ENCODE peak calls at places on chromosomes 4 and X, in four cellular contexts. C is bronchial epithelial cell, H is HFF-Myc, W is RWPE1. V is an unnamed sample.

GRCh38 chrX:30593435-30594200 is 16.1 kb upstream of the TASL start:
- DNase-seq in C (no peak), H (no peak), W (no peak), V (no peak)

GRCh38 chr4:24794111-24794860 is 1.1 kb upstream of the SOD3 start:
- DNase-seq in C (no peak), H (no peak), W (no peak), V (no peak)

GRCh38 chr4:15002659-15003440 is 569 bp downstream of the CPEB2 start:
- DNase-seq in C (peak; percentile 59), H (no peak), W (peak; percentile 19), V (no peak)

GRCh38 chrX:53374222-53374820 is 48.1 kb downstream of the SMC1A start:
- DNase-seq in C (no peak), H (no peak), W (no peak), V (no peak)

GRCh38 chrX:97372006-97372766 is 488.5 kb downstream of the RPA4 start:
- DNase-seq in C (no peak), H (no peak), W (no peak), V (no peak)

GRCh38 chr4:148054275-148054674 is 322.4 kb downstream of the ARHGAP10 start:
- DNase-seq in C (peak; percentile 16), H (peak; percentile 10), W (no peak), V (no peak)

GRCh38 chr4:117983541-117984451 is 50.5 kb upstream of the NDST3 start:
- DNase-seq in C (peak; percentile 19), H (peak; percentile 7), W (no peak), V (no peak)

GRCh38 chr4:146095091-146095690 is 80.3 kb upstream of the LSM6 start:
- DNase-seq in C (peak; percentile 70), H (peak; percentile 59), W (peak; percentile 36), V (peak; percentile 25)

GRCh38 chr4:183100827-183101226 is 1.8 kb downstream of the WWC2 start:
- DNase-seq in C (peak; percentile 23), H (no peak), W (no peak), V (no peak)

GRCh38 chr4:119053997-119054396 is 81.6 kb upstream of the MYOZ2 start:
- DNase-seq in C (no peak), H (no peak), W (no peak), V (no peak)

GRCh38 chrX:150291014-150291413 is 72.1 kb upstream of the MAMLD1 start:
- DNase-seq in C (peak; percentile 4), H (no peak), W (no peak), V (no peak)

GRCh38 chr4:138307319-138307718 is 65.2 kb upstream of the SLC7A11 start:
- DNase-seq in C (no peak), H (no peak), W (no peak), V (no peak)

GRCh38 chr4:111070390-111070789 is 447.5 kb upstream of the PITX2 start:
- DNase-seq in C (no peak), H (no peak), W (no peak), V (no peak)

GRCh38 chrX:100363926-100364325 is 46.1 kb downstream of the PCDH19 start:
- DNase-seq in C (no peak), H (no peak), W (no peak), V (no peak)

GRCh38 chrX:2492536-2493218 is 8.1 kb downstream of the DHRSX start:
- DNase-seq in C (no peak), H (no peak), W (no peak), V (no peak)

GRCh38 chrX:70196961-70197805 is 19.9 kb downstream of the DGAT2L6 start:
- DNase-seq in C (peak; percentile 62), H (no peak), W (peak; percentile 56), V (peak; percentile 7)

GRCh38 chrX:57915680-57916079 is 5.4 kb upstream of the ZXDA start:
- DNase-seq in C (no peak), H (no peak), W (no peak), V (no peak)

GRCh38 chrX:12423346-12423745 is 285.1 kb downstream of the FRMPD4 start:
- DNase-seq in C (no peak), H (no peak), W (no peak), V (no peak)

GRCh38 chr4:121462660-121463261 is 81.9 kb upstream of the QRFPR start:
- DNase-seq in C (peak; percentile 64), H (peak; percentile 50), W (peak; percentile 22), V (peak; percentile 27)

GRCh38 chr4:120630432-120630831 is 292.1 kb downstream of the PRDM5 start:
- DNase-seq in C (peak; percentile 3), H (no peak), W (no peak), V (no peak)

GRCh38 chr4:126750723-126751122 is 882.0 kb upstream of the INTU start:
- DNase-seq in C (no peak), H (no peak), W (no peak), V (no peak)

GRCh38 chr4:2280531-2281300 is 18.8 kb upstream of the MXD4 start:
- DNase-seq in C (no peak), H (no peak), W (no peak), V (no peak)

GRCh38 chr4:184806711-184807110 is 19.1 kb downstream of the ACSL1 start:
- DNase-seq in C (no peak), H (no peak), W (no peak), V (no peak)

GRCh38 chr4:7595883-7596535 is 161.3 kb upstream of the PSAPL1 start:
- DNase-seq in C (no peak), H (no peak), W (no peak), V (no peak)

GRCh38 chrX:110509778-110510510 is 151.3 kb downstream of the RTL9 start:
- DNase-seq in C (no peak), H (no peak), W (peak; percentile 0), V (no peak)

GRCh38 chrX:10922158-10922557 is 189.0 kb upstream of the HCCS start:
- DNase-seq in C (peak; percentile 80), H (peak; percentile 75), W (peak; percentile 74), V (peak; percentile 64)

DNA sequence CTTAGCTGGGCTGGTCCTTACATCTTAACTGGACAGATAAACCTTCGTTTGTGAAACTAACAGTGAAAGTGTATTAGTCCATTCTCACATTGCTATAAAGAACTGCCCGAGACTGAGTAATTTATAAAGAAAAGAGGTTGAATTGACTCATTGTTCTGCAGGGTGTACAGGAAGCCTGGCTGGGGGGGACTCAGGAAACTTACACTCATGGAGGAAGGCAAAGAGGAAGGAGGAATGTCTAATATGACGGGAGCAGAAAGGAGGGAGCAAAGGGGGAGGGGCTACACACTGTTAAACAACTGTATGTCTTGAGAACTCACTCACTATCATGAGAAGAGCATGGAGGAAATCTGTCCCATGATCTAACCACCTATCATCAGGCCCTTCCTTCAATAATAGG is 1566.5 kb upstream of the PCDH7 start:
- DNase-seq in C (no peak), H (no peak), W (no peak), V (no peak)
- TF ChIP-seq CTCF in C (no peak), H (no peak), W (no peak), V (no peak)

GRCh38 chr4:58061967-58062366 is 951.8 kb upstream of the IGFBP7 start:
- DNase-seq in C (no peak), H (no peak), W (no peak), V (no peak)
- TF ChIP-seq CTCF in C (no peak), H (no peak), W (no peak), V (no peak)

GRCh38 chrX:106862972-106863688 is 40.0 kb downstream of the RIPPLY1 start:
- DNase-seq in C (peak; percentile 14), H (no peak), W (peak; percentile 3), V (no peak)
- TF ChIP-seq CTCF in C (peak; percentile 65), H (peak; percentile 58), W (no peak), V (peak; percentile 42)

GRCh38 chr4:33649015-33649414 is 2595.3 kb downstream of the ARAP2 start:
- DNase-seq in C (peak; percentile 10), H (peak; percentile 17), W (no peak), V (peak; percentile 7)
- TF ChIP-seq CTCF in C (peak; percentile 26), H (peak; percentile 72), W (peak; percentile 40), V (peak; percentile 72)

GRCh38 chr4:112942077-112942476 is 107.4 kb upstream of the ANK2 start:
- DNase-seq in C (no peak), H (no peak), W (no peak), V (no peak)
- TF ChIP-seq CTCF in C (no peak), H (no peak), W (no peak), V (no peak)